ENCODE peak calls at places on chromosome 19, in seven cellular contexts. One of them, this sample, is unnamed. For H3K9me3, the result is how much of the 10 kb centered on the place peaks cover.

GRCh38 chr19:14114854-14115253 is 2.7 kb downstream of the PRKACA start:
- DNase-seq in sigmoid colon: peak
- DNase-seq in CD4-positive, alpha-beta memory T cell: peak
- DNase-seq in DND-41: peak
- DNase-seq in aorta: peak
- DNase-seq in left lung: peak
- DNase-seq in heart right ventricle: peak
- DNase-seq in this sample: peak

GRCh38 chr19:43534811-43535761 is 2.1 kb downstream of the ZNF575 start:
- DNase-seq in DND-41: no peak
- DNase-seq in heart right ventricle: peak
- DNase-seq in CD4-positive, alpha-beta memory T cell: no peak
- DNase-seq in left lung: peak
- DNase-seq in aorta: peak
- DNase-seq in sigmoid colon: peak
- DNase-seq in this sample: peak

GRCh38 chr19:56309511-56310185 is 5.0 kb downstream of the ZSCAN5A start:
- DNase-seq in sigmoid colon: no peak
- DNase-seq in CD4-positive, alpha-beta memory T cell: peak
- DNase-seq in aorta: peak
- DNase-seq in DND-41: peak
- DNase-seq in left lung: peak
- DNase-seq in heart right ventricle: no peak
- DNase-seq in this sample: peak

GRCh38 chr19:40592170-40592569 is 9.0 kb upstream of the LTBP4 start:
- DNase-seq in sigmoid colon: no peak
- DNase-seq in heart right ventricle: no peak
- DNase-seq in left lung: no peak
- DNase-seq in aorta: no peak
- DNase-seq in DND-41: no peak
- DNase-seq in CD4-positive, alpha-beta memory T cell: no peak
- DNase-seq in this sample: no peak

GRCh38 chr19:18218600-18218999 is 7.6 kb downstream of the PDE4C start:
- DNase-seq in aorta: no peak
- DNase-seq in CD4-positive, alpha-beta memory T cell: no peak
- DNase-seq in heart right ventricle: no peak
- DNase-seq in DND-41: no peak
- DNase-seq in left lung: no peak
- DNase-seq in sigmoid colon: no peak
- DNase-seq in this sample: no peak

GRCh38 chr19:32866564-32867265 is 2.9 kb downstream of the SLC7A9 start:
- DNase-seq in heart right ventricle: no peak
- DNase-seq in CD4-positive, alpha-beta memory T cell: no peak
- DNase-seq in DND-41: no peak
- DNase-seq in sigmoid colon: no peak
- DNase-seq in left lung: no peak
- DNase-seq in aorta: no peak
- DNase-seq in this sample: no peak

GRCh38 chr19:15303105-15303780 is 29.1 kb downstream of the BRD4 start:
- DNase-seq in heart right ventricle: no peak
- DNase-seq in sigmoid colon: no peak
- DNase-seq in aorta: no peak
- DNase-seq in DND-41: no peak
- DNase-seq in CD4-positive, alpha-beta memory T cell: no peak
- DNase-seq in left lung: no peak
- DNase-seq in this sample: no peak

GRCh38 chr19:633786-634639 is 676 bp upstream of the POLRMT start:
- DNase-seq in sigmoid colon: no peak
- DNase-seq in heart right ventricle: no peak
- DNase-seq in aorta: no peak
- DNase-seq in DND-41: no peak
- DNase-seq in CD4-positive, alpha-beta memory T cell: no peak
- DNase-seq in left lung: no peak
- DNase-seq in this sample: no peak

GRCh38 chr19:55478364-55478763 is 1.9 kb downstream of the ZNF628 start:
- DNase-seq in aorta: no peak
- DNase-seq in left lung: no peak
- DNase-seq in sigmoid colon: no peak
- DNase-seq in CD4-positive, alpha-beta memory T cell: no peak
- DNase-seq in heart right ventricle: no peak
- DNase-seq in DND-41: no peak
- DNase-seq in this sample: no peak

GRCh38 chr19:18661346-18661745 is 22.1 kb upstream of the CRTC1 start:
- DNase-seq in DND-41: no peak
- DNase-seq in left lung: no peak
- DNase-seq in CD4-positive, alpha-beta memory T cell: no peak
- DNase-seq in sigmoid colon: no peak
- DNase-seq in aorta: no peak
- DNase-seq in heart right ventricle: no peak
- DNase-seq in this sample: no peak

GRCh38 chr19:1269478-1270167 is 491 bp downstream of the CIRBP start:
- DNase-seq in sigmoid colon: peak
- DNase-seq in CD4-positive, alpha-beta memory T cell: peak
- DNase-seq in DND-41: peak
- DNase-seq in aorta: peak
- DNase-seq in heart right ventricle: peak
- DNase-seq in left lung: peak
- DNase-seq in this sample: peak

GRCh38 chr19:55289117-55289796 is 5.5 kb downstream of the BRSK1 start:
- DNase-seq in sigmoid colon: no peak
- DNase-seq in left lung: no peak
- DNase-seq in DND-41: no peak
- DNase-seq in aorta: no peak
- DNase-seq in heart right ventricle: no peak
- DNase-seq in CD4-positive, alpha-beta memory T cell: no peak
- DNase-seq in this sample: no peak

GRCh38 chr19:33552928-33553279 is 31.3 kb upstream of the PEPD start:
- DNase-seq in DND-41: no peak
- DNase-seq in CD4-positive, alpha-beta memory T cell: no peak
- DNase-seq in sigmoid colon: peak
- DNase-seq in left lung: no peak
- DNase-seq in aorta: peak
- DNase-seq in heart right ventricle: no peak
- DNase-seq in this sample: no peak

GRCh38 chr19:56367829-56368711 is 25.3 kb downstream of the ZNF582 start:
- DNase-seq in heart right ventricle: peak
- DNase-seq in aorta: peak
- DNase-seq in DND-41: peak
- DNase-seq in left lung: peak
- DNase-seq in sigmoid colon: peak
- DNase-seq in CD4-positive, alpha-beta memory T cell: peak
- DNase-seq in this sample: peak

GRCh38 chr19:6718741-6719539 is 1.5 kb downstream of the C3 start:
- DNase-seq in aorta: no peak
- DNase-seq in left lung: no peak
- DNase-seq in CD4-positive, alpha-beta memory T cell: peak
- DNase-seq in DND-41: peak
- DNase-seq in sigmoid colon: peak
- DNase-seq in heart right ventricle: no peak
- DNase-seq in this sample: peak

GRCh38 chr19:19324059-19324755 is 3.6 kb downstream of the MAU2 start:
- DNase-seq in left lung: no peak
- DNase-seq in DND-41: no peak
- DNase-seq in aorta: no peak
- DNase-seq in sigmoid colon: no peak
- DNase-seq in heart right ventricle: no peak
- DNase-seq in CD4-positive, alpha-beta memory T cell: no peak
- DNase-seq in this sample: no peak

GRCh38 chr19:39507715-39508364 is 7.1 kb upstream of the SELENOV start:
- DNase-seq in aorta: no peak
- DNase-seq in sigmoid colon: no peak
- DNase-seq in left lung: no peak
- DNase-seq in heart right ventricle: no peak
- DNase-seq in CD4-positive, alpha-beta memory T cell: no peak
- DNase-seq in DND-41: no peak
- DNase-seq in this sample: no peak

GRCh38 chr19:12880551-12881171 is 588 bp downstream of the DNASE2 start:
- DNase-seq in DND-41: peak
- DNase-seq in sigmoid colon: peak
- DNase-seq in left lung: no peak
- DNase-seq in heart right ventricle: no peak
- DNase-seq in aorta: peak
- DNase-seq in CD4-positive, alpha-beta memory T cell: no peak
- DNase-seq in this sample: no peak

GRCh38 chr19:33207903-33208302 is 13.8 kb downstream of the LRP3 start:
- DNase-seq in aorta: no peak
- DNase-seq in heart right ventricle: no peak
- DNase-seq in left lung: no peak
- DNase-seq in CD4-positive, alpha-beta memory T cell: no peak
- DNase-seq in DND-41: no peak
- DNase-seq in sigmoid colon: no peak
- DNase-seq in this sample: no peak

GRCh38 chr19:869245-870177 is 10.0 kb downstream of the CFD start:
- DNase-seq in heart right ventricle: peak
- DNase-seq in left lung: peak
- DNase-seq in DND-41: no peak
- DNase-seq in sigmoid colon: peak
- DNase-seq in aorta: peak
- DNase-seq in CD4-positive, alpha-beta memory T cell: no peak
- DNase-seq in this sample: no peak

GRCh38 chr19:34667349-34668076 is 9.4 kb downstream of the SCGB2B2 start:
- DNase-seq in heart right ventricle: no peak
- DNase-seq in left lung: no peak
- DNase-seq in CD4-positive, alpha-beta memory T cell: peak
- DNase-seq in aorta: peak
- DNase-seq in DND-41: peak
- DNase-seq in sigmoid colon: no peak
- DNase-seq in this sample: no peak

GRCh38 chr19:45895519-45895972 is 6.9 kb downstream of the MYPOP start:
- DNase-seq in aorta: no peak
- DNase-seq in DND-41: no peak
- DNase-seq in left lung: no peak
- DNase-seq in CD4-positive, alpha-beta memory T cell: no peak
- DNase-seq in heart right ventricle: no peak
- DNase-seq in sigmoid colon: no peak
- DNase-seq in this sample: no peak

GRCh38 chr19:19134687-19135158 is 3.6 kb downstream of the TMEM161A start:
- DNase-seq in sigmoid colon: no peak
- DNase-seq in left lung: peak
- DNase-seq in CD4-positive, alpha-beta memory T cell: peak
- DNase-seq in aorta: no peak
- DNase-seq in heart right ventricle: peak
- DNase-seq in DND-41: peak
- DNase-seq in this sample: peak

GRCh38 chr19:843180-843835 is 2.5 kb downstream of the PRTN3 start:
- DNase-seq in DND-41: no peak
- DNase-seq in CD4-positive, alpha-beta memory T cell: no peak
- DNase-seq in sigmoid colon: no peak
- DNase-seq in left lung: no peak
- DNase-seq in heart right ventricle: no peak
- DNase-seq in aorta: no peak
- DNase-seq in this sample: no peak

GRCh38 chr19:38449518-38449917 is 16.0 kb downstream of the RYR1 start:
- DNase-seq in DND-41: no peak
- DNase-seq in CD4-positive, alpha-beta memory T cell: no peak
- DNase-seq in heart right ventricle: no peak
- DNase-seq in left lung: no peak
- DNase-seq in aorta: no peak
- DNase-seq in sigmoid colon: no peak
- DNase-seq in this sample: no peak

GRCh38 chr19:23241433-23241832 is 8.8 kb downstream of the ZNF724 start:
- DNase-seq in left lung: no peak
- DNase-seq in heart right ventricle: no peak
- DNase-seq in CD4-positive, alpha-beta memory T cell: no peak
- DNase-seq in aorta: no peak
- DNase-seq in DND-41: no peak
- DNase-seq in sigmoid colon: no peak
- DNase-seq in this sample: no peak
- H3K9me3 ChIP-seq in left lung: half or more
- H3K9me3 ChIP-seq in heart right ventricle: under half
- H3K9me3 ChIP-seq in CD4-positive, alpha-beta memory T cell: under half
- H3K9me3 ChIP-seq in aorta: under half
- H3K9me3 ChIP-seq in DND-41: half or more
- H3K9me3 ChIP-seq in sigmoid colon: under half
- H3K9me3 ChIP-seq in this sample: under half

DNA sequence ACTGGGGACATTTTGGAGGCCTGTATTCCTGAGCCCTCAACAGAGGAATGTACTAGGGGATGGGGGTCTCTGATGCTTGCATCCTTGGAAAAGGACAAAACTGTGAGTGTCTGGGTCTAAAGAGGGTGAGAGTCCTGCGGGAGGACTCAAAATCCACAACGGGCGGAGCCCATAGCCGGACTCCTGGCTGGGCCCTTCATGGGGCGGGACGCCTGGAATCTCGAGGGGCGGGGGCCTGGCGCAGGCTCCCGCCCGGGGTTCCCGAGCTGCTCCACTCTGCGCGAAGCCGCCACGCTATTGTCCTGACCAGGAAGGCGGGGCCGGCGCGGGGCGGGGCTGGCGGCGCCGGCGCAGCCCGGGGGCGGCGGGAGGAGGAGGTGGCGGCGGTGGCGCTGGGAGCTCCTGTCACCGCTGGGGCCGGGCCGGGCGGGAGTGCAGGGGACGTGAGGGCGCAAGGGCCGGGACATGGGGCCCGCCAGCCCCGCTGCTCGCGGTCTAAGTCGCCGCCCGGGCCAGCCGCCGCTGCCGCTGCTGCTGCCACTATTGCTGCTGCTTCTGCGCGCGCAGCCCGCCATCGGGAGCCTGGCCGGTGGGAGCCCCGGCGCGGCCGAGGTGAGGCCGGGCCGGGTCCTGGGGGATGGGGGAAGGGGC is at the start of gene APLP1:
- DNase-seq in left lung: peak
- DNase-seq in sigmoid colon: peak
- DNase-seq in CD4-positive, alpha-beta memory T cell: peak
- DNase-seq in aorta: peak
- DNase-seq in heart right ventricle: peak
- DNase-seq in DND-41: peak
- DNase-seq in this sample: peak
- H3K27ac ChIP-seq in left lung: no peak
- H3K27ac ChIP-seq in sigmoid colon: no peak
- H3K27ac ChIP-seq in CD4-positive, alpha-beta memory T cell: no peak
- H3K27ac ChIP-seq in aorta: no peak
- H3K27ac ChIP-seq in heart right ventricle: no peak
- H3K27ac ChIP-seq in DND-41: no peak
- H3K27ac ChIP-seq in this sample: no peak

GRCh38 chr19:36821758-36822157 is 16.4 kb downstream of the ZNF790 start:
- DNase-seq in DND-41: no peak
- DNase-seq in sigmoid colon: no peak
- DNase-seq in aorta: no peak
- DNase-seq in left lung: no peak
- DNase-seq in CD4-positive, alpha-beta memory T cell: no peak
- DNase-seq in heart right ventricle: no peak
- DNase-seq in this sample: no peak

GRCh38 chr19:36819130-36819630 is 19.0 kb downstream of the ZNF790 start:
- DNase-seq in sigmoid colon: no peak
- DNase-seq in heart right ventricle: no peak
- DNase-seq in DND-41: no peak
- DNase-seq in left lung: no peak
- DNase-seq in CD4-positive, alpha-beta memory T cell: no peak
- DNase-seq in aorta: no peak
- DNase-seq in this sample: no peak
- H3K9me3 ChIP-seq in sigmoid colon: half or more
- H3K9me3 ChIP-seq in heart right ventricle: half or more
- H3K9me3 ChIP-seq in DND-41: half or more
- H3K9me3 ChIP-seq in left lung: half or more
- H3K9me3 ChIP-seq in CD4-positive, alpha-beta memory T cell: under half
- H3K9me3 ChIP-seq in aorta: under half
- H3K9me3 ChIP-seq in this sample: half or more

GRCh38 chr19:58500242-58500641 is 11.6 kb downstream of the SLC27A5 start:
- DNase-seq in heart right ventricle: no peak
- DNase-seq in DND-41: no peak
- DNase-seq in left lung: no peak
- DNase-seq in aorta: no peak
- DNase-seq in sigmoid colon: no peak
- DNase-seq in CD4-positive, alpha-beta memory T cell: no peak
- DNase-seq in this sample: no peak
- H3K27ac ChIP-seq in heart right ventricle: no peak
- H3K27ac ChIP-seq in DND-41: no peak
- H3K27ac ChIP-seq in left lung: no peak
- H3K27ac ChIP-seq in aorta: no peak
- H3K27ac ChIP-seq in sigmoid colon: peak
- H3K27ac ChIP-seq in CD4-positive, alpha-beta memory T cell: no peak
- H3K27ac ChIP-seq in this sample: no peak

This sample was measured in CD8-positive, alpha-beta T cell.